ENCODE peak calls at places on chromosomes 3 and 15, in five cellular contexts. O, M, W, A and J are unnamed samples. For H3K4me1, the result is how much of the 10 kb centered on the place peaks cover.

GRCh38 chr3:73681198-73681597 is 56.5 kb upstream of the PDZRN3 start:
- DNase-seq in O (no peak), M (no peak), A (no peak), W (no peak), J (no peak)

GRCh38 chr3:195807681-195808121 is 4.0 kb downstream of the MUC4 start:
- DNase-seq in O (no peak), W (no peak), M (no peak), A (no peak), J (peak)

GRCh38 chr3:195003893-195004289 is 267.1 kb downstream of the XXYLT1 start:
- DNase-seq in W (no peak), M (no peak), O (no peak), A (no peak), J (no peak)

GRCh38 chr3:13927295-13927694 is 47.4 kb upstream of the WNT7A start:
- DNase-seq in O (no peak), A (no peak), M (peak), W (no peak), J (no peak)

GRCh38 chr3:2099779-2100191 is 1.1 kb downstream of the CNTN4 start:
- DNase-seq in A (no peak), M (peak), O (no peak), W (no peak), J (peak)

GRCh38 chr3:9897408-9898372 is 5.0 kb upstream of the IL17RE start:
- DNase-seq in O (no peak), W (peak), M (no peak), A (peak), J (no peak)

GRCh38 chr15:63601727-63602185 is 4.6 kb downstream of the FBXL22 start:
- DNase-seq in A (no peak), M (no peak), W (no peak), O (peak), J (peak)

GRCh38 chr15:33031324-33031736 is 163.2 kb downstream of the FMN1 start:
- DNase-seq in W (no peak), A (no peak), M (no peak), O (no peak), J (no peak)

GRCh38 chr15:94174399-94174802 is 57.0 kb upstream of the MCTP2 start:
- DNase-seq in W (no peak), M (no peak), O (no peak), A (no peak), J (no peak)

GRCh38 chr3:115960799-115961198 is 337.5 kb downstream of the GAP43 start:
- DNase-seq in M (no peak), A (no peak), W (no peak), O (peak), J (no peak)

GRCh38 chr3:115958531-115958930 is 335.2 kb downstream of the GAP43 start:
- DNase-seq in O (no peak), W (no peak), A (no peak), M (no peak), J (no peak)

GRCh38 chr3:115961390-115961789 is 338.1 kb downstream of the GAP43 start:
- DNase-seq in A (no peak), M (no peak), O (no peak), W (no peak), J (no peak)
- H3K4me1 ChIP-seq in A (under half), M (under half), O (under half), W (under half), J (under half)

DNA sequence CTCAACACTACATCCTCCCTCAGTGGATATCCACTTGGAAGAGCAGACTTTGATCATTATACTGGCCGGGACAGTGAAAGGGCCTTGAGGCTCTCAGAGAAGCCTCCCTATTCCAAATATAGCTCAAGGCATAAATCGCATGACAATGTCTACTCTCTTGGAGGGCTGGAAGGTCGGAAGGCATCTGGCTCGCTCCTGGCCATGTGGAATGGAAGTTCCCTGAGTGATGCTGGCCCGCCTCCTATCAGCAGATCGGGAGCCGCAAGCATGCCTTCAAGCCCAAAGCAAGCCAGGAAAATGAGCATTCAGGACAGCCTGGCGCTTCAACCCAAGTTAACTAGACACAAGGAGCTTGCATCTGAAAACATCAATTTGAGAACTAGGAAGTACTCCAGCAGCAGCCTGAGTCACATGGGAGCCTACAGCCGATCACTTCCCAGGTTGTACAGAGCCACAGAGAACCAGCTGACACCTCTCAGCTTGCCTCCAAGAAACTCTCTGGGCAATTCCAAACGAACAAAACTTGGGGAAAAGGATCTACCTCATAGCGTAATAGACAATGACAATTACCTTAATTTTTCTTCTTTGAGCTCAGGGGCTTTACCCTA is 25.4 kb downstream of the PHLDB2 start:
- DNase-seq in W (peak), M (no peak), O (no peak), A (no peak), J (no peak)
- H3K4me1 ChIP-seq in W (under half), M (under half), O (under half), A (under half), J (under half)

GRCh38 chr3:133293397-133294107 is 106.3 kb upstream of the BFSP2 start:
- DNase-seq in A (no peak), O (no peak), W (no peak), M (no peak), J (no peak)
- H3K4me1 ChIP-seq in A (under half), O (under half), W (under half), M (under half), J (under half)

GRCh38 chr3:32850226-32850625 is 32.4 kb downstream of the TRIM71 start:
- DNase-seq in W (no peak), A (no peak), O (no peak), M (no peak), J (no peak)
- H3K4me1 ChIP-seq in W (under half), A (under half), O (under half), M (under half), J (under half)